ENCODE peak calls at places on chromosomes 11 and 22, in eight cellular contexts. One of them, this sample, is unnamed.

GRCh38 chr22:22348127-22348814 is 103.7 kb downstream of the VPREB1 start:
- DNase-seq in astrocyte of the spinal cord: no peak
- DNase-seq in fibroblast of the aortic adventitia: no peak
- DNase-seq in GM12865: peak; percentile 61
- DNase-seq in fibroblast of mammary gland: no peak
- DNase-seq in BE2C: no peak
- DNase-seq in mucosa of descending colon: no peak
- DNase-seq in AG09309: no peak
- DNase-seq in this sample: no peak

GRCh38 chr11:1174441-1175370 is 17.0 kb downstream of the MUC5AC start:
- DNase-seq in BE2C: no peak
- DNase-seq in fibroblast of mammary gland: no peak
- DNase-seq in astrocyte of the spinal cord: no peak
- DNase-seq in GM12865: no peak
- DNase-seq in AG09309: no peak
- DNase-seq in mucosa of descending colon: peak; percentile 40
- DNase-seq in fibroblast of the aortic adventitia: no peak
- DNase-seq in this sample: no peak

GRCh38 chr11:77213029-77213579 is 85.1 kb downstream of the MYO7A start:
- DNase-seq in AG09309: no peak
- DNase-seq in astrocyte of the spinal cord: no peak
- DNase-seq in fibroblast of the aortic adventitia: no peak
- DNase-seq in fibroblast of mammary gland: no peak
- DNase-seq in BE2C: no peak
- DNase-seq in GM12865: no peak
- DNase-seq in mucosa of descending colon: no peak
- DNase-seq in this sample: no peak

GRCh38 chr11:61066645-61067044 is 35.6 kb upstream of the CD5 start:
- DNase-seq in fibroblast of the aortic adventitia: no peak
- DNase-seq in AG09309: no peak
- DNase-seq in GM12865: no peak
- DNase-seq in astrocyte of the spinal cord: no peak
- DNase-seq in mucosa of descending colon: no peak
- DNase-seq in fibroblast of mammary gland: no peak
- DNase-seq in BE2C: no peak
- DNase-seq in this sample: no peak

GRCh38 chr22:24876700-24877099 is 69.8 kb downstream of the LHFPL7 start:
- DNase-seq in AG09309: no peak
- DNase-seq in astrocyte of the spinal cord: no peak
- DNase-seq in fibroblast of mammary gland: no peak
- DNase-seq in BE2C: no peak
- DNase-seq in mucosa of descending colon: no peak
- DNase-seq in GM12865: no peak
- DNase-seq in fibroblast of the aortic adventitia: no peak
- DNase-seq in this sample: no peak

GRCh38 chr22:20392983-20393704 is 807 bp upstream of the ZNF74 start:
- DNase-seq in AG09309: no peak
- DNase-seq in fibroblast of mammary gland: no peak
- DNase-seq in BE2C: no peak
- DNase-seq in mucosa of descending colon: no peak
- DNase-seq in astrocyte of the spinal cord: no peak
- DNase-seq in fibroblast of the aortic adventitia: no peak
- DNase-seq in GM12865: no peak
- DNase-seq in this sample: no peak

GRCh38 chr11:83007909-83008580 is 63.7 kb downstream of the RAB30 start:
- DNase-seq in fibroblast of mammary gland: no peak
- DNase-seq in fibroblast of the aortic adventitia: peak; percentile 37
- DNase-seq in AG09309: no peak
- DNase-seq in BE2C: peak; percentile 74
- DNase-seq in GM12865: peak; percentile 63
- DNase-seq in astrocyte of the spinal cord: no peak
- DNase-seq in mucosa of descending colon: peak; percentile 69
- DNase-seq in this sample: no peak

GRCh38 chr11:26297179-26297970 is 34.6 kb upstream of the ANO3 start:
- DNase-seq in AG09309: peak; percentile 66
- DNase-seq in BE2C: peak; percentile 9
- DNase-seq in fibroblast of the aortic adventitia: peak; percentile 87
- DNase-seq in fibroblast of mammary gland: peak; percentile 87
- DNase-seq in astrocyte of the spinal cord: peak; percentile 71
- DNase-seq in mucosa of descending colon: no peak
- DNase-seq in GM12865: peak; percentile 64
- DNase-seq in this sample: no peak

GRCh38 chr11:102287963-102288744 is 29.1 kb upstream of the BIRC3 start:
- DNase-seq in fibroblast of mammary gland: peak; percentile 83
- DNase-seq in GM12865: peak; percentile 78
- DNase-seq in fibroblast of the aortic adventitia: peak; percentile 88
- DNase-seq in mucosa of descending colon: no peak
- DNase-seq in AG09309: peak; percentile 41
- DNase-seq in BE2C: peak; percentile 59
- DNase-seq in astrocyte of the spinal cord: peak; percentile 77
- DNase-seq in this sample: peak; percentile 69

GRCh38 chr11:45289369-45289768 is 3.2 kb upstream of the SYT13 start:
- DNase-seq in GM12865: no peak
- DNase-seq in astrocyte of the spinal cord: peak; percentile 53
- DNase-seq in AG09309: peak; percentile 5
- DNase-seq in mucosa of descending colon: no peak
- DNase-seq in fibroblast of mammary gland: peak; percentile 83
- DNase-seq in fibroblast of the aortic adventitia: peak; percentile 36
- DNase-seq in BE2C: no peak
- DNase-seq in this sample: no peak

GRCh38 chr11:4882543-4882942 is 843 bp downstream of the OR51T1 start:
- DNase-seq in AG09309: no peak
- DNase-seq in BE2C: no peak
- DNase-seq in GM12865: no peak
- DNase-seq in fibroblast of the aortic adventitia: no peak
- DNase-seq in mucosa of descending colon: no peak
- DNase-seq in astrocyte of the spinal cord: no peak
- DNase-seq in fibroblast of mammary gland: no peak
- DNase-seq in this sample: no peak

GRCh38 chr11:69915501-69916250 is 96.5 kb upstream of the FGF3 start:
- DNase-seq in fibroblast of mammary gland: peak; percentile 47
- DNase-seq in fibroblast of the aortic adventitia: peak; percentile 72
- DNase-seq in GM12865: peak; percentile 53
- DNase-seq in astrocyte of the spinal cord: peak; percentile 71
- DNase-seq in mucosa of descending colon: peak; percentile 67
- DNase-seq in BE2C: peak; percentile 92
- DNase-seq in AG09309: no peak
- DNase-seq in this sample: peak; percentile 19

GRCh38 chr11:70424765-70425164 is 26.4 kb downstream of the CTTN start:
- DNase-seq in BE2C: no peak
- DNase-seq in AG09309: no peak
- DNase-seq in astrocyte of the spinal cord: no peak
- DNase-seq in fibroblast of mammary gland: no peak
- DNase-seq in fibroblast of the aortic adventitia: no peak
- DNase-seq in GM12865: peak; percentile 82
- DNase-seq in mucosa of descending colon: no peak
- DNase-seq in this sample: no peak

GRCh38 chr11:61004841-61005240 is 33.4 kb downstream of the CD6 start:
- DNase-seq in mucosa of descending colon: no peak
- DNase-seq in BE2C: no peak
- DNase-seq in astrocyte of the spinal cord: peak; percentile 14
- DNase-seq in fibroblast of mammary gland: no peak
- DNase-seq in fibroblast of the aortic adventitia: no peak
- DNase-seq in AG09309: no peak
- DNase-seq in GM12865: no peak
- DNase-seq in this sample: no peak

GRCh38 chr11:44305643-44306468 is 4.1 kb downstream of the ALX4 start:
- DNase-seq in BE2C: no peak
- DNase-seq in AG09309: no peak
- DNase-seq in fibroblast of mammary gland: no peak
- DNase-seq in GM12865: peak; percentile 21
- DNase-seq in astrocyte of the spinal cord: no peak
- DNase-seq in fibroblast of the aortic adventitia: no peak
- DNase-seq in mucosa of descending colon: no peak
- DNase-seq in this sample: no peak

GRCh38 chr11:86116996-86117705 is 48.3 kb upstream of the PICALM start:
- DNase-seq in fibroblast of mammary gland: peak; percentile 70
- DNase-seq in GM12865: no peak
- DNase-seq in AG09309: no peak
- DNase-seq in BE2C: no peak
- DNase-seq in mucosa of descending colon: no peak
- DNase-seq in astrocyte of the spinal cord: peak; percentile 63
- DNase-seq in fibroblast of the aortic adventitia: peak; percentile 56
- DNase-seq in this sample: no peak

GRCh38 chr11:119525180-119525854 is 102.3 kb upstream of the THY1 start:
- DNase-seq in mucosa of descending colon: no peak
- DNase-seq in fibroblast of mammary gland: no peak
- DNase-seq in astrocyte of the spinal cord: no peak
- DNase-seq in fibroblast of the aortic adventitia: no peak
- DNase-seq in BE2C: no peak
- DNase-seq in GM12865: no peak
- DNase-seq in AG09309: no peak
- DNase-seq in this sample: no peak

DNA sequence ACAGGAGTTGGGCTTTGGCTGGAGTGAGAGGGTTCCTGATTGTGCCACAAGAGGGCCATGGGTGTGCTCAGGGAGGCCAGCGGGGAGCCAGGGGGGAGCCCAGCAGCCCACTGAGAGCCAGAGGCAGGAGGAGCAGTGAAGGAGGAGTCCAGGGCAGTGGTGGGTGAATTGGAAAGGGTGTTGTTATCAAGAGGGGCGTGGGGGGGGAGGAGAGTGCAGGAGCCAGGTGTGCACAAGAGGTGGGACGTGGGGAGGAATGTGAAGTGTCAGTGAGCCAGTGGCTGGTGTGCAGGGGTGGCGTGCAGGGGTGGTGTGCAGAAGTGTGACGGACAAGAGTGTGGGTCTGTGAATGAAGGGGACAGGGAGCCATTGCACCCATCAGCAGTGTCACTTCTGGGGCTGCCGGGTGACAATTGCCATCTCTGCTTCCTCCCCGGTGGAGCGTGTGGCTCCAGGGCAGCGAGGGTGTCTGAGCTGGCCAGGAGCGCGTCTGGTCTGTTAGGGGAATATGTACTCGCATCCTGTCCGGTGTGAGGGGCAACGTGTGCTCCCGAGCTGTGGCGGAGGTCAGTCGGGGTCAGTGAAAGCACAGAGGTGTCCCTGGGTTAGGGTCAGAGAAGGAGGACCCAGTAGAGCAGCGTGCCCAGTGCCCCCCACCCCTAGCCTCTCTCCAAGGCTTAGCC is 1.7 kb downstream of the CLCF1 start:
- DNase-seq in astrocyte of the spinal cord: peak; percentile 42
- DNase-seq in mucosa of descending colon: no peak
- DNase-seq in AG09309: no peak
- DNase-seq in BE2C: no peak
- DNase-seq in GM12865: peak; percentile 55
- DNase-seq in fibroblast of mammary gland: peak; percentile 61
- DNase-seq in fibroblast of the aortic adventitia: peak; percentile 60
- DNase-seq in this sample: no peak
- TF ChIP-seq CTCF in astrocyte of the spinal cord: peak; percentile 65
- TF ChIP-seq CTCF in mucosa of descending colon: peak; percentile 21
- TF ChIP-seq CTCF in AG09309: peak; percentile 70
- TF ChIP-seq CTCF in BE2C: peak; percentile 48
- TF ChIP-seq CTCF in GM12865: peak; percentile 35
- TF ChIP-seq CTCF in fibroblast of mammary gland: peak; percentile 54
- TF ChIP-seq CTCF in fibroblast of the aortic adventitia: peak; percentile 72
- TF ChIP-seq CTCF in this sample: peak; percentile 44

DNA sequence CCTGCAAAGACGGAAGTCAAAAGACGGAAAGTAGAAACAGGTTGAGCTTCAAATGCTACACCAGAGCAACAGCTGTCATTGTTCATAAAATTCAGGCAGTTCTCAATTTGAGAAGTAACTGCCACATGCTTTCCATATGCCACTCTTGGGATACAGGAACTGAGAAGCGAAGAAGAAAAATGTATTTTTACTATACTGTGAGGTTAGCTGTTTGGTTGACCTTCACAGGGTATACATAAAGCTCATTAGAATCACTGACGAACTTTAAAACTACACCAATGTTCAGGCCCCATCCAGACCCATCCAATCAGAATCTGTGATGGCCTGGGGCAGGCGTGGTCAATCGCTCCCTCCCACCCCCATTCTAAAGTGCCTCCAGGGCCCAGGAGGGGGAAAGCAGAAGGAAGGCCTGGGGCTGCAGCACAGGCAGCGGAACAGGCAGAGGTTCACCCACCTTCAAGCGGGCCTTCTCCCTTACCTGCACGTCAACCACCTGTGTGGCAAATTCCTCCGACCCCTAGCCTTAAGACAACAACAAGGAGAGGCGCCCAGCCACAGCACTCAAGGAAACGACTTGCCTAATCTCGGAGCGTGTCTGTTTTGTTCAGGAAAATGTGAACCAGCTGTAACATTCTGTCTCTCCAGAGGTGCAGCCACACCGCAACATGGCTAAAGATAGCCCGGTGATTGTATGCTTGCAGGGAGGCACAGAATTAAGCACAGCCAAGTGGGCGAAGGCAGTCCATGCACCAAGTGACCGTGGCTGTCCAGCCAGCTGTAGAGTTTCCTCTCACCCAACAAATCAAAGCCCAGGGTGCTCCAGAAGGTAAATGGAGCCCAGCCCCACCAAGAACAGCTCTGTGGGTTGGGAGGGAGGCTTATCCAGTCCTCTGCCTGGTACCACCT is 82.6 kb downstream of the MICAL3 start:
- DNase-seq in BE2C: no peak
- DNase-seq in astrocyte of the spinal cord: no peak
- DNase-seq in mucosa of descending colon: no peak
- DNase-seq in fibroblast of the aortic adventitia: no peak
- DNase-seq in GM12865: no peak
- DNase-seq in fibroblast of mammary gland: no peak
- DNase-seq in AG09309: no peak
- DNase-seq in this sample: no peak
- H3K4me3 ChIP-seq in BE2C: no peak overlapping the region
- H3K4me3 ChIP-seq in astrocyte of the spinal cord: no peak overlapping the region
- H3K4me3 ChIP-seq in mucosa of descending colon: no peak overlapping the region
- H3K4me3 ChIP-seq in fibroblast of the aortic adventitia: no peak overlapping the region
- H3K4me3 ChIP-seq in GM12865: no peak overlapping the region
- H3K4me3 ChIP-seq in fibroblast of mammary gland: no peak overlapping the region
- H3K4me3 ChIP-seq in AG09309: no peak overlapping the region
- H3K4me3 ChIP-seq in this sample: no peak overlapping the region

DNA sequence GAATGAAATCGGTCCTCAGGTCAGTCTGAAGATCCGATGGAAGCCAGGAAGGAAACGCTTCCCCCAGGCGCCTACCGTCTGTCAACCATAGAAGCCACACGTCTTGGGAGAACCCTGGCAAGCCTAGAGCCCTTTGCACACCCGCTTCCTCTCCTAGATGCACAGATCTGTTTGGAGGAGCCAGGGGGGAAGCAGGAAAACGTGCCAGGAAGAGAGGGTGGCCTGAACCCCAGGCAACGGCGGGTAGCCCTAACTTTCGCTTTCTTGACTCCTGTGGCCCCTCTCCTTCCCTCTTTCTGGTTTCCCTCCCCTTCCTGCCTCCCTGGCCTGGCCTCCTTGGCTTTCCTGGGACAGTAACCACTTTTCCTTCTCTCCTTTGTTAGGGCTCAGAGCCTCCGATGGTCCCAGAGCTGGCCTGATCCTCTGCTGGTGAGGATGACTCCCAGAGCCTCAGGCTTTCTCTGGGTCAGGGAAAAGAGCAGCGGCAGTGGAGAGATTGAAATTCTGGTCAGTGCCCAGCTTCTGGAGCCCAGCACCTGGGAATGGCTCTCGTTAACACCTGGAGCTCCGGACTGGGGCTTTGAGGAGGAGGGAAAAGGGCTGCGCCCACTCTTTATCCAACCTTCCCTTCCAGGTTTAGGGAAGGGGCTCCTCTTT is 2.1 kb downstream of the FXYD6 start:
- DNase-seq in astrocyte of the spinal cord: no peak
- DNase-seq in GM12865: no peak
- DNase-seq in mucosa of descending colon: no peak
- DNase-seq in BE2C: no peak
- DNase-seq in fibroblast of the aortic adventitia: no peak
- DNase-seq in AG09309: no peak
- DNase-seq in fibroblast of mammary gland: no peak
- DNase-seq in this sample: no peak
- TF ChIP-seq CTCF in astrocyte of the spinal cord: no peak
- TF ChIP-seq CTCF in GM12865: no peak
- TF ChIP-seq CTCF in mucosa of descending colon: no peak
- TF ChIP-seq CTCF in BE2C: no peak
- TF ChIP-seq CTCF in fibroblast of the aortic adventitia: no peak
- TF ChIP-seq CTCF in AG09309: no peak
- TF ChIP-seq CTCF in fibroblast of mammary gland: no peak
- TF ChIP-seq CTCF in this sample: no peak

GRCh38 chr22:45151503-45151902 is 12.2 kb upstream of the NUP50 start:
- DNase-seq in GM12865: no peak
- DNase-seq in fibroblast of the aortic adventitia: no peak
- DNase-seq in AG09309: no peak
- DNase-seq in astrocyte of the spinal cord: no peak
- DNase-seq in fibroblast of mammary gland: no peak
- DNase-seq in BE2C: no peak
- DNase-seq in mucosa of descending colon: no peak
- DNase-seq in this sample: no peak
- H3K4me3 ChIP-seq in GM12865: no peak overlapping the region
- H3K4me3 ChIP-seq in fibroblast of the aortic adventitia: no peak overlapping the region
- H3K4me3 ChIP-seq in AG09309: no peak overlapping the region
- H3K4me3 ChIP-seq in astrocyte of the spinal cord: no peak overlapping the region
- H3K4me3 ChIP-seq in fibroblast of mammary gland: no peak overlapping the region
- H3K4me3 ChIP-seq in BE2C: no peak overlapping the region
- H3K4me3 ChIP-seq in mucosa of descending colon: no peak overlapping the region
- H3K4me3 ChIP-seq in this sample: no peak overlapping the region